ENCODE peak calls at places on chromosomes 3 and 15, in nine cellular contexts. Y, X, O, F, E, L, R, G and P are unnamed samples.

GRCh38 chr3:47910777-47911440 is 105.3 kb downstream of the MAP4 start:
- DNase-seq in Y (no peak), X (peak), O (peak), F (peak), E (peak), L (no peak), R (no peak), G (no peak), P (no peak)

GRCh38 chr3:37628711-37629301 is 232.9 kb upstream of the CTDSPL start:
- DNase-seq in Y (no peak), X (no peak), O (no peak), F (no peak), E (no peak), L (no peak), R (no peak), G (no peak), P (no peak)

GRCh38 chr3:11145888-11146287 is 8.4 kb upstream of the HRH1 start:
- DNase-seq in Y (no peak), X (no peak), O (peak), F (peak), E (no peak), L (no peak), R (no peak), G (peak), P (no peak)

GRCh38 chr3:193593666-193594025 is 638 bp downstream of the OPA1 start:
- DNase-seq in Y (no peak), X (no peak), O (peak), F (peak), E (no peak), L (no peak), R (no peak), G (no peak), P (peak)

GRCh38 chr15:40063563-40064011 is 24.6 kb upstream of the SRP14 start:
- DNase-seq in Y (peak), X (no peak), O (no peak), F (peak), E (peak), L (peak), R (no peak), G (no peak), P (no peak)

GRCh38 chr15:90959894-90960293 is 5.2 kb downstream of the RCCD1 start:
- DNase-seq in Y (peak), X (no peak), O (no peak), F (no peak), E (no peak), L (no peak), R (no peak), G (peak), P (no peak)

GRCh38 chr15:81133782-81134461 is at the start of gene CFAP161:
- DNase-seq in Y (peak), X (no peak), O (peak), F (peak), E (peak), L (peak), R (peak), G (peak), P (peak)

GRCh38 chr3:196502775-196503181 is 790 bp downstream of the RNF168 start:
- DNase-seq in Y (peak), X (no peak), O (peak), F (peak), E (peak), L (peak), R (peak), G (peak), P (peak)

GRCh38 chr3:38992117-38992779 is 59.5 kb downstream of the SCN11A start:
- DNase-seq in Y (no peak), X (peak), O (peak), F (peak), E (no peak), L (no peak), R (no peak), G (no peak), P (no peak)

GRCh38 chr3:194135806-194136518 is at the start of gene HES1:
- DNase-seq in Y (peak), X (peak), O (peak), F (peak), E (peak), L (peak), R (peak), G (peak), P (peak)

GRCh38 chr15:78048410-78048946 is 29.0 kb downstream of the TBC1D2B start:
- DNase-seq in Y (no peak), X (no peak), O (no peak), F (no peak), E (no peak), L (no peak), R (no peak), G (no peak), P (no peak)

GRCh38 chr15:84804005-84804803 is 13.0 kb upstream of the ALPK3 start:
- DNase-seq in Y (no peak), X (no peak), O (no peak), F (no peak), E (no peak), L (no peak), R (no peak), G (no peak), P (no peak)

GRCh38 chr15:68500363-68501317 is 68.7 kb upstream of the ITGA11 start:
- DNase-seq in Y (no peak), X (no peak), O (no peak), F (no peak), E (no peak), L (no peak), R (no peak), G (peak), P (no peak)

GRCh38 chr15:75153565-75154248 is 48.0 kb upstream of the C15orf39 start:
- DNase-seq in Y (no peak), X (no peak), O (no peak), F (no peak), E (no peak), L (no peak), R (no peak), G (no peak), P (no peak)

GRCh38 chr3:10822055-10822454 is 6.0 kb downstream of the SLC6A11 start:
- DNase-seq in Y (no peak), X (no peak), O (no peak), F (no peak), E (no peak), L (no peak), R (no peak), G (no peak), P (no peak)

GRCh38 chr3:175342196-175342595 is 483.1 kb downstream of the NAALADL2 start:
- DNase-seq in Y (no peak), X (no peak), O (peak), F (no peak), E (no peak), L (no peak), R (no peak), G (no peak), P (no peak)

GRCh38 chr15:31158858-31159569 is 57.5 kb upstream of the TRPM1 start:
- DNase-seq in Y (no peak), X (no peak), O (no peak), F (no peak), E (no peak), L (no peak), R (peak), G (no peak), P (no peak)

GRCh38 chr15:29044506-29044905 is 158.7 kb downstream of the APBA2 start:
- DNase-seq in Y (no peak), X (no peak), O (no peak), F (no peak), E (no peak), L (no peak), R (no peak), G (no peak), P (no peak)

GRCh38 chr3:150215616-150216015 is 192.5 kb upstream of the TSC22D2 start:
- DNase-seq in Y (no peak), X (no peak), O (peak), F (no peak), E (no peak), L (no peak), R (no peak), G (no peak), P (no peak)

GRCh38 chr15:56088389-56088788 is 95.0 kb upstream of the NEDD4 start:
- DNase-seq in Y (no peak), X (no peak), O (no peak), F (no peak), E (no peak), L (no peak), R (no peak), G (no peak), P (no peak)

GRCh38 chr3:129934234-129935123 is 40.0 kb upstream of the TRH start:
- DNase-seq in Y (no peak), X (no peak), O (peak), F (peak), E (peak), L (peak), R (no peak), G (no peak), P (peak)

GRCh38 chr3:119034256-119035013 is at the start of gene IGSF11:
- DNase-seq in Y (peak), X (no peak), O (peak), F (peak), E (peak), L (peak), R (peak), G (no peak), P (peak)

GRCh38 chr3:41961750-41962679 is at the start of gene ULK4:
- DNase-seq in Y (peak), X (peak), O (peak), F (peak), E (peak), L (peak), R (peak), G (peak), P (peak)

GRCh38 chr3:71130516-71131384 is 452.8 kb downstream of the FOXP1 start:
- DNase-seq in Y (no peak), X (no peak), O (peak), F (peak), E (no peak), L (peak), R (peak), G (peak), P (peak)

GRCh38 chr3:63429905-63430304 is 151.8 kb downstream of the SYNPR start:
- DNase-seq in Y (no peak), X (no peak), O (no peak), F (no peak), E (no peak), L (no peak), R (no peak), G (no peak), P (no peak)

GRCh38 chr15:65856821-65857455 is 12.4 kb upstream of the RAB11A start:
- DNase-seq in Y (peak), X (no peak), O (peak), F (peak), E (peak), L (peak), R (peak), G (peak), P (peak)

GRCh38 chr3:105865016-105865623 is 3.7 kb downstream of the CBLB start:
- DNase-seq in Y (no peak), X (no peak), O (no peak), F (no peak), E (no peak), L (no peak), R (no peak), G (no peak), P (no peak)

GRCh38 chr3:42191443-42191747 is 74.6 kb downstream of the CCK start:
- DNase-seq in Y (no peak), X (no peak), O (no peak), F (no peak), E (no peak), L (no peak), R (no peak), G (peak), P (no peak)

GRCh38 chr3:10804183-10804648 is 11.8 kb upstream of the SLC6A11 start:
- DNase-seq in Y (no peak), X (peak), O (no peak), F (peak), E (no peak), L (no peak), R (peak), G (no peak), P (no peak)

GRCh38 chr3:58388550-58389061 is 45.0 kb downstream of the PDHB start:
- DNase-seq in Y (no peak), X (no peak), O (peak), F (no peak), E (no peak), L (no peak), R (no peak), G (no peak), P (peak)

GRCh38 chr3:174440350-174440716 is 418.8 kb upstream of the NAALADL2 start:
- DNase-seq in Y (no peak), X (no peak), O (peak), F (peak), E (no peak), L (peak), R (peak), G (no peak), P (peak)

GRCh38 chr3:46847744-46848143 is 15.5 kb downstream of the MYL3 start:
- DNase-seq in Y (no peak), X (no peak), O (no peak), F (no peak), E (peak), L (no peak), R (no peak), G (no peak), P (no peak)

GRCh38 chr3:134407247-134407640 is 33.0 kb upstream of the AMOTL2 start:
- DNase-seq in Y (peak), X (no peak), O (peak), F (no peak), E (no peak), L (no peak), R (no peak), G (no peak), P (peak)

GRCh38 chr3:167662919-167663400 is 9.2 kb upstream of the WDR49 start:
- DNase-seq in Y (no peak), X (no peak), O (no peak), F (no peak), E (no peak), L (no peak), R (no peak), G (no peak), P (no peak)

GRCh38 chr3:72887723-72888545 is at the start of gene GXYLT2:
- DNase-seq in Y (peak), X (no peak), O (peak), F (no peak), E (peak), L (peak), R (peak), G (peak), P (peak)

GRCh38 chr3:43238801-43239200 is 47.5 kb upstream of the SNRK start:
- DNase-seq in Y (no peak), X (no peak), O (no peak), F (no peak), E (no peak), L (no peak), R (no peak), G (no peak), P (no peak)

GRCh38 chr3:43231276-43232000 is 54.9 kb upstream of the SNRK start:
- DNase-seq in Y (no peak), X (no peak), O (peak), F (no peak), E (no peak), L (no peak), R (no peak), G (no peak), P (no peak)

GRCh38 chr3:43233062-43233461 is 53.3 kb upstream of the SNRK start:
- DNase-seq in Y (no peak), X (no peak), O (no peak), F (no peak), E (no peak), L (no peak), R (no peak), G (no peak), P (no peak)

GRCh38 chr3:43239755-43240154 is 46.6 kb upstream of the SNRK start:
- DNase-seq in Y (no peak), X (no peak), O (no peak), F (no peak), E (no peak), L (no peak), R (no peak), G (no peak), P (no peak)

DNA sequence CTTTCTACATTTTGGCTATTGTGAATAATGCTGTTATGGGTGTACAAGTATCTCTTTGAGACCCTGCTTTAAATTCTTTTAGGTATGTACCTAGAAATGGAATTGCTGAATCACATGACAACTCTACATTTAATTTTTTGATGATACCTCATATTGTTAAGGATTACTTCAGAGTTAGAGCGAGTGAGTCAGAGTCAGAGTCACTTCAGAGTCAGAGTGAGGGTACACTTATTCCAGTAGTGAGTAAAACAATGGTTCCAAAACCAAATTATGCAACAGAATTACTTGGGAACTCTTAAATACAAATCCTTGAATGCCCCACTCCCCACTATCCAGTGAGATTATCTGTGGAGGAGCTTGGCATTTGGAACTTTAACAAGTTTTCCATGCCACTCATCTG is 50.3 kb upstream of the SNRK start:
- DNase-seq in Y (no peak), X (no peak), O (no peak), F (no peak), E (no peak), L (no peak), R (no peak), G (no peak), P (no peak)
- H3K27ac ChIP-seq in Y (no peak), X (peak), O (no peak), F (no peak), E (no peak), L (no peak), R (no peak), G (no peak), P (no peak)

DNA sequence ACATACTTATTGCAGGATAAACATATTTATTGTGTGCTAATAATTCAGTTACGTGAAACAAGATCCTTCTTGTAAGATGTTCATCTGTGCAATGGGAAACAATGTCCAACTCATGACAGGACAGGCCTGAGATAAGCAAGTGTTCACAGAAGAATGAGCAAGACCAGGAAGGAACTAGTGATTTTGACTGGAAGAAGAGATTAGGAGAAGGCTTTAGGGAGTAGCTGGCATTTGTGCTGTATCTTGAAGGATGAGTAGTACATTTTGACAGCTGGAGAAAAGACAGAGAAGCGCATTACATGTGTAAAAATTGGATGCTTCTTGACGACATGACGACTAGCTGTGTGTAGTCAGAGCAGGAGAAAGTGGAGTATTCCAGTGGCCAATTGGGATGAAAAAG is 48.4 kb downstream of the GBE1 start:
- DNase-seq in Y (no peak), X (peak), O (peak), F (no peak), E (no peak), L (no peak), R (no peak), G (no peak), P (no peak)
- H3K27ac ChIP-seq in Y (no peak), X (no peak), O (peak), F (no peak), E (no peak), L (no peak), R (no peak), G (no peak), P (no peak)

DNA sequence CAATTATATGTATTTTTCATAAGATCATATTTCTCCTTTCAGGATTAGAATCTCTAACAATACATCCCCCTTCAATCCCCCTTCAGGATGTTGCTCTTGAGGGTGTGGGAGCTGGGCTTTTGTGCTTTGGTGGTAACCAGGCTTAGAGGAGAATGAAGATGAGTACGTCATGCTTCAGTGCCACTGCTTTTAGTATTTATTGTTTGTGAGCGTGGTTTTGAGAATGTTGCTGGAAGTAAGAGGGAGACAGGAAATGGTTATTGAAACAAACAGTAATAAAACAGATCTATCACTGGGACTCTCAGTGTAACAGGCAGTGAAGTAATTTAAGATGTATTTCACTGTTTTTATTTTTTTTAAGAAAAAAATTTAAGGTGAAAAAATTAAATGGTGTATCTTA is 35.3 kb downstream of the GBE1 start:
- DNase-seq in Y (no peak), X (no peak), O (peak), F (no peak), E (no peak), L (no peak), R (no peak), G (no peak), P (no peak)
- H3K27ac ChIP-seq in Y (peak), X (peak), O (no peak), F (peak), E (no peak), L (no peak), R (no peak), G (no peak), P (no peak)

DNA sequence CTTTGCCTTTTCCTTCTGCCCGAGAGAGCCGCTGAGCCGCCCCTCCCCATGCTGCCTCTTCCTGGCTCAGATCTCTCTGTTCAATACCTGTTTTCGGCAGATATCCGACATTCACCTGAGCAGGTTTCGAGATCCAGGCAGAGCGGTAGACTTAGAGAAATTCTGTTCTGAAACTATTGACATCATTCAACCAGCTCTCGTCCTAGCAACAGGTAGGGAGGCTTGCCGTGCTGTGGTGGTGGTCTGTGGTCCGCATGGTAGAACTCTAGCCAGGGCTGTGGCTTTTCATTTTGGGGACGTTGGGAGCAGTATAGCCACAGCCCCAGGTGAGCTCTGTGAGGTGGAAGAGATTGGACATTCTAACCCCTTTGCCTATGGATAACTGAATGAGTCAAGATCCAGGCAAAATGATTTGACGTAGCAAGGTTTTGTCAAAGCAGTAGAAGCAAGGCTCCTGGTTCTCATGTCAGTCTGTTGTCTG is 811 bp downstream of the TMEM62 start:
- DNase-seq in Y (no peak), X (no peak), O (no peak), F (peak), E (peak), L (no peak), R (no peak), G (no peak), P (peak)
- H3K27ac ChIP-seq in Y (peak), X (no peak), O (no peak), F (peak), E (no peak), L (peak), R (peak), G (peak), P (no peak)

DNA sequence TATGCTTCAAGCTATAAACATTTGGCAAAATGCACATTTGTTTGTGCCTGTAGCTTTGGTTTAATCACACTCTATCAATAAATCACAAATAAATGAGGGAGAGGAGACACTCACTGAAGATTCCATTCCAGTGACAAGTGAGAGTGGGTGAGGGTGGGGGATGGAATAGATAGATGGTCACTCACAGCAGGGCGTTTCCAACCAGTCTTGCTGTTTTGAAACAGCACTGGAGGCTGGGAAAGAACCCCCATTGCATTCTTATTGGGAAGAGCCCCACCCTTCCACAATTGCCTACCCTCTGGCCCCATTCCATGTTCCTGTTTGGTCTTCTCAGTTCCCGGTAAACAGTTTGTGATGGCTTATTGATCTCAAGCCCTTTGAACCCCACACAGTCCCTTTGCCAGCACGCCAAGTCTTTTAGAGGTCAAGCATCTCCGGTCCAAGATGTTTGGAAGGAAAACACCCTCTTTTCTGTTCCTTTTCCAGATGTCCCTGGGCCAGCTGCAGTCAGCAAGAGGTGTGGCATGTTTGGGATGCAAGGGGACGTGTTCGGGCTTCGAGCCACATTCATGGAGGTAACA is 30.7 kb downstream of the LMCD1 start:
- DNase-seq in Y (peak), X (no peak), O (no peak), F (peak), E (peak), L (peak), R (no peak), G (no peak), P (no peak)
- H3K27ac ChIP-seq in Y (peak), X (no peak), O (no peak), F (peak), E (no peak), L (peak), R (no peak), G (peak), P (no peak)